ENCODE peak calls at places on chromosomes 5 and 9, in nine cellular contexts. V is activated B cell treated with CpG ODN at 0.5 μM for 24 hours; F is iPS-NIHi11; P is effector memory CD4-positive, alpha-beta T cell; U is KBM-7; E is H54; R is NCI-H1092; H is activated CD8-positive, alpha-beta memory T cell treated with anti-CD3 and anti-CD28 coated beads, Interleukin-2, amount 10 ng/mL, durations not matched to agents 7 days and 5 days; B is MCF 10A. S is an unnamed sample.

GRCh38 chr5:1753490-1753889 is 46.1 kb downstream of the MRPL36 start:
- DNase-seq in V (no peak), E (no peak), R (no peak), H (peak), F (no peak), B (no peak), U (no peak), P (no peak), S (peak)

GRCh38 chr5:149448831-149449714 is 70.0 kb upstream of the IL17B start:
- DNase-seq in E (no peak), B (peak), V (no peak), U (peak), P (no peak), F (no peak), H (no peak), R (no peak), S (peak)

GRCh38 chr5:16726538-16726946 is 109.7 kb upstream of the RETREG1 start:
- DNase-seq in F (no peak), B (no peak), H (peak), U (peak), V (no peak), R (no peak), E (no peak), P (no peak), S (no peak)

GRCh38 chr9:129553277-129553676 is 67.6 kb downstream of the C9orf50 start:
- DNase-seq in H (no peak), E (no peak), B (no peak), F (no peak), U (no peak), P (no peak), R (no peak), V (no peak), S (no peak)

GRCh38 chr5:150676578-150676977 is 15.5 kb downstream of the MYOZ3 start:
- DNase-seq in F (no peak), U (no peak), B (no peak), R (no peak), V (no peak), E (no peak), P (no peak), H (no peak), S (no peak)

GRCh38 chr5:79745255-79745654 is 55.6 kb downstream of the CMYA5 start:
- DNase-seq in B (no peak), R (no peak), F (no peak), E (no peak), H (no peak), V (no peak), U (no peak), P (no peak), S (no peak)

GRCh38 chr9:14097215-14097614 is 216.7 kb downstream of the NFIB start:
- DNase-seq in U (no peak), P (no peak), B (peak), H (no peak), F (no peak), E (no peak), R (no peak), V (no peak), S (no peak)

GRCh38 chr5:127536687-127537086 is 19.2 kb downstream of the PRRC1 start:
- DNase-seq in P (no peak), R (no peak), B (peak), E (no peak), F (no peak), U (peak), V (no peak), H (no peak), S (no peak)

GRCh38 chr9:23543420-23543819 is 282.6 kb downstream of the ELAVL2 start:
- DNase-seq in F (no peak), B (no peak), E (peak), U (no peak), H (no peak), V (no peak), P (no peak), R (no peak), S (no peak)

GRCh38 chr5:109844695-109845094 is 155.0 kb downstream of the MAN2A1 start:
- DNase-seq in U (no peak), E (no peak), F (no peak), P (no peak), H (no peak), B (peak), V (no peak), R (no peak), S (no peak)

GRCh38 chr5:69042500-69042899 is 51.3 kb upstream of the SLC30A5 start:
- DNase-seq in E (no peak), U (no peak), P (no peak), B (no peak), R (no peak), V (no peak), H (no peak), F (no peak), S (no peak)

GRCh38 chr5:75532190-75532589 is 20.5 kb downstream of the POLK start:
- DNase-seq in P (no peak), B (no peak), V (no peak), F (no peak), H (no peak), U (no peak), R (no peak), E (no peak), S (no peak)

GRCh38 chr5:9046756-9047481 is 499.0 kb downstream of the SEMA5A start:
- DNase-seq in R (no peak), U (no peak), H (no peak), B (peak), E (peak), P (no peak), F (no peak), V (no peak), S (no peak)

GRCh38 chr9:106737516-106737915 is 125.5 kb upstream of the ZNF462 start:
- DNase-seq in P (no peak), F (no peak), V (no peak), E (no peak), H (no peak), R (no peak), U (no peak), B (no peak), S (no peak)

GRCh38 chr9:23648651-23649050 is 177.4 kb downstream of the ELAVL2 start:
- DNase-seq in H (no peak), B (no peak), F (no peak), V (no peak), E (no peak), R (no peak), P (no peak), U (no peak), S (no peak)

GRCh38 chr9:112868461-112868860 is 22.2 kb downstream of the SLC46A2 start:
- DNase-seq in H (no peak), F (no peak), R (no peak), U (no peak), V (no peak), B (no peak), P (no peak), E (no peak), S (no peak)

GRCh38 chr9:123763910-123764588 is 165.9 kb downstream of the DENND1A start:
- DNase-seq in V (no peak), E (peak), F (no peak), H (no peak), P (no peak), B (no peak), R (no peak), U (no peak), S (no peak)

GRCh38 chr5:23007226-23007625 is 154.1 kb upstream of the CDH12 start:
- DNase-seq in E (no peak), R (no peak), U (no peak), F (no peak), H (no peak), B (peak), P (no peak), V (no peak), S (no peak)